ENCODE peak calls at places on chromosomes 2 and 18, in ten cellular contexts. One of them, this sample, is unnamed.

GRCh38 chr2:198376677-198377076 is 572.3 kb downstream of the PLCL1 start:
- DNase-seq in PC-3: peak; percentile 36
- DNase-seq in psoas muscle: no peak
- DNase-seq in mammary epithelial cell: peak; percentile 65
- DNase-seq in Peyer's patch: no peak
- DNase-seq in upper lobe of left lung: no peak
- DNase-seq in IMR-90: peak; percentile 2
- DNase-seq in heart left ventricle: no peak
- DNase-seq in adrenal gland: no peak
- DNase-seq in spleen: no peak
- DNase-seq in this sample: no peak

GRCh38 chr2:213265679-213266078 is 18.6 kb upstream of the SPAG16 start:
- DNase-seq in PC-3: no peak
- DNase-seq in psoas muscle: no peak
- DNase-seq in mammary epithelial cell: no peak
- DNase-seq in Peyer's patch: no peak
- DNase-seq in upper lobe of left lung: no peak
- DNase-seq in IMR-90: no peak
- DNase-seq in heart left ventricle: no peak
- DNase-seq in adrenal gland: no peak
- DNase-seq in spleen: no peak
- DNase-seq in this sample: no peak

GRCh38 chr2:150491943-150492342 is 4.5 kb upstream of the RND3 start:
- DNase-seq in PC-3: peak; percentile 83
- DNase-seq in psoas muscle: no peak
- DNase-seq in mammary epithelial cell: peak; percentile 38
- DNase-seq in Peyer's patch: no peak
- DNase-seq in upper lobe of left lung: no peak
- DNase-seq in IMR-90: peak; percentile 80
- DNase-seq in heart left ventricle: no peak
- DNase-seq in adrenal gland: no peak
- DNase-seq in spleen: no peak
- DNase-seq in this sample: no peak

GRCh38 chr2:9288233-9288632 is 81.6 kb downstream of the ASAP2 start:
- DNase-seq in PC-3: peak; percentile 69
- DNase-seq in psoas muscle: no peak
- DNase-seq in mammary epithelial cell: peak; percentile 95
- DNase-seq in Peyer's patch: no peak
- DNase-seq in upper lobe of left lung: no peak
- DNase-seq in IMR-90: peak; percentile 93
- DNase-seq in heart left ventricle: no peak
- DNase-seq in adrenal gland: no peak
- DNase-seq in spleen: no peak
- DNase-seq in this sample: no peak

GRCh38 chr2:181077128-181077709 is 96.8 kb downstream of the UBE2E3 start:
- DNase-seq in PC-3: peak; percentile 74
- DNase-seq in psoas muscle: no peak
- DNase-seq in mammary epithelial cell: peak; percentile 52
- DNase-seq in Peyer's patch: no peak
- DNase-seq in upper lobe of left lung: no peak
- DNase-seq in IMR-90: peak; percentile 62
- DNase-seq in heart left ventricle: no peak
- DNase-seq in adrenal gland: no peak
- DNase-seq in spleen: no peak
- DNase-seq in this sample: no peak

GRCh38 chr2:112155331-112156151 is 17.4 kb downstream of the FBLN7 start:
- DNase-seq in PC-3: no peak
- DNase-seq in psoas muscle: no peak
- DNase-seq in mammary epithelial cell: no peak
- DNase-seq in Peyer's patch: peak; percentile 55
- DNase-seq in upper lobe of left lung: no peak
- DNase-seq in IMR-90: no peak
- DNase-seq in heart left ventricle: no peak
- DNase-seq in adrenal gland: peak; percentile 13
- DNase-seq in spleen: peak; percentile 87
- DNase-seq in this sample: peak; percentile 60

GRCh38 chr2:144078091-144078490 is 441.8 kb downstream of the ZEB2 start:
- DNase-seq in PC-3: no peak
- DNase-seq in psoas muscle: no peak
- DNase-seq in mammary epithelial cell: no peak
- DNase-seq in Peyer's patch: no peak
- DNase-seq in upper lobe of left lung: no peak
- DNase-seq in IMR-90: peak; percentile 37
- DNase-seq in heart left ventricle: no peak
- DNase-seq in adrenal gland: no peak
- DNase-seq in spleen: no peak
- DNase-seq in this sample: no peak

GRCh38 chr2:237223208-237223861 is 137.6 kb downstream of the COPS8 start:
- DNase-seq in PC-3: peak; percentile 67
- DNase-seq in psoas muscle: peak; percentile 88
- DNase-seq in mammary epithelial cell: peak; percentile 90
- DNase-seq in Peyer's patch: no peak
- DNase-seq in upper lobe of left lung: no peak
- DNase-seq in IMR-90: peak; percentile 100
- DNase-seq in heart left ventricle: peak; percentile 74
- DNase-seq in adrenal gland: no peak
- DNase-seq in spleen: no peak
- DNase-seq in this sample: no peak

GRCh38 chr18:60894254-60894945 is 438.8 kb upstream of the CDH20 start:
- DNase-seq in PC-3: peak; percentile 7
- DNase-seq in psoas muscle: no peak
- DNase-seq in mammary epithelial cell: peak; percentile 85
- DNase-seq in Peyer's patch: no peak
- DNase-seq in upper lobe of left lung: no peak
- DNase-seq in IMR-90: no peak
- DNase-seq in heart left ventricle: no peak
- DNase-seq in adrenal gland: no peak
- DNase-seq in spleen: no peak
- DNase-seq in this sample: no peak

GRCh38 chr2:62964050-62964449 is 86.6 kb upstream of the OTX1 start:
- DNase-seq in PC-3: no peak
- DNase-seq in psoas muscle: no peak
- DNase-seq in mammary epithelial cell: no peak
- DNase-seq in Peyer's patch: no peak
- DNase-seq in upper lobe of left lung: no peak
- DNase-seq in IMR-90: no peak
- DNase-seq in heart left ventricle: no peak
- DNase-seq in adrenal gland: no peak
- DNase-seq in spleen: no peak
- DNase-seq in this sample: no peak

GRCh38 chr18:9105420-9105819 is 2.9 kb downstream of the NDUFV2 start:
- DNase-seq in PC-3: no peak
- DNase-seq in psoas muscle: no peak
- DNase-seq in mammary epithelial cell: no peak
- DNase-seq in Peyer's patch: no peak
- DNase-seq in upper lobe of left lung: no peak
- DNase-seq in IMR-90: no peak
- DNase-seq in heart left ventricle: no peak
- DNase-seq in adrenal gland: no peak
- DNase-seq in spleen: no peak
- DNase-seq in this sample: no peak

GRCh38 chr2:198100323-198100722 is 295.9 kb downstream of the PLCL1 start:
- DNase-seq in PC-3: peak; percentile 4
- DNase-seq in psoas muscle: no peak
- DNase-seq in mammary epithelial cell: peak; percentile 15
- DNase-seq in Peyer's patch: no peak
- DNase-seq in upper lobe of left lung: no peak
- DNase-seq in IMR-90: peak; percentile 6
- DNase-seq in heart left ventricle: no peak
- DNase-seq in adrenal gland: no peak
- DNase-seq in spleen: no peak
- DNase-seq in this sample: no peak

GRCh38 chr2:29130295-29130694 is 15.1 kb downstream of the CLIP4 start:
- DNase-seq in PC-3: peak; percentile 89
- DNase-seq in psoas muscle: no peak
- DNase-seq in mammary epithelial cell: peak; percentile 92
- DNase-seq in Peyer's patch: no peak
- DNase-seq in upper lobe of left lung: no peak
- DNase-seq in IMR-90: peak; percentile 91
- DNase-seq in heart left ventricle: no peak
- DNase-seq in adrenal gland: no peak
- DNase-seq in spleen: no peak
- DNase-seq in this sample: no peak

GRCh38 chr2:151247432-151247831 is 14.2 kb downstream of the RBM43 start:
- DNase-seq in PC-3: no peak
- DNase-seq in psoas muscle: no peak
- DNase-seq in mammary epithelial cell: no peak
- DNase-seq in Peyer's patch: no peak
- DNase-seq in upper lobe of left lung: no peak
- DNase-seq in IMR-90: no peak
- DNase-seq in heart left ventricle: no peak
- DNase-seq in adrenal gland: no peak
- DNase-seq in spleen: no peak
- DNase-seq in this sample: no peak

DNA sequence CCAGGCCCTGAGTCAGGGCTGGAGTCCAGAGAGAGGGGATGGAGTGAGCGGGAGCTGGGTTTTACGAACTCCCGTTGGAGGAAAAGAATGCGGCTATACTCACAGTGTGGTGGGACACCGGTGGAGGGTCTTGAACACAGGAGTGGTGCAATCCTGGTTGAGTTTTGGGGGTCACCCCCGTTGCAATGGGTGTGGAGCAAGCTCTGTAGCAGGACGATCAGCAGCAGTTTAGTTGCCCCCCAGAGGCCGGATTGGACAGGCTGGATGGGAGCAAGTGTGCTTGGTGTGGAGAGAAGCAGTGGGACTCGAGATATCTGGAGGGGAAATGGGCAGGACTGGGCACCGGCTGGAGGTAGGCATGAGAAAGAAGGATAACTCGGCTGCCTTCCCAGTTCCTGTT is 72.3 kb upstream of the TWIST2 start:
- DNase-seq in PC-3: no peak
- DNase-seq in psoas muscle: no peak
- DNase-seq in mammary epithelial cell: no peak
- DNase-seq in Peyer's patch: no peak
- DNase-seq in upper lobe of left lung: no peak
- DNase-seq in IMR-90: no peak
- DNase-seq in heart left ventricle: no peak
- DNase-seq in adrenal gland: no peak
- DNase-seq in spleen: no peak
- DNase-seq in this sample: no peak
- H3K9me3 ChIP-seq in PC-3: no peaks in the 10 kb centered on the region
- H3K9me3 ChIP-seq in psoas muscle: no peaks in the 10 kb centered on the region
- H3K9me3 ChIP-seq in mammary epithelial cell: peaks cover 32% of the 10 kb centered on the region
- H3K9me3 ChIP-seq in Peyer's patch: no peaks in the 10 kb centered on the region
- H3K9me3 ChIP-seq in upper lobe of left lung: no peaks in the 10 kb centered on the region
- H3K9me3 ChIP-seq in IMR-90: no peaks in the 10 kb centered on the region
- H3K9me3 ChIP-seq in heart left ventricle: peaks cover 8% of the 10 kb centered on the region
- H3K9me3 ChIP-seq in adrenal gland: no peaks in the 10 kb centered on the region
- H3K9me3 ChIP-seq in spleen: peaks cover 37% of the 10 kb centered on the region
- H3K9me3 ChIP-seq in this sample: no peaks in the 10 kb centered on the region

GRCh38 chr2:14872779-14873325 is 240.3 kb downstream of the LRATD1 start:
- DNase-seq in PC-3: no peak
- DNase-seq in psoas muscle: no peak
- DNase-seq in mammary epithelial cell: no peak
- DNase-seq in Peyer's patch: no peak
- DNase-seq in upper lobe of left lung: no peak
- DNase-seq in IMR-90: no peak
- DNase-seq in heart left ventricle: no peak
- DNase-seq in adrenal gland: no peak
- DNase-seq in spleen: no peak
- DNase-seq in this sample: no peak
- H3K9me3 ChIP-seq in PC-3: no peaks in the 10 kb centered on the region
- H3K9me3 ChIP-seq in psoas muscle: no peaks in the 10 kb centered on the region
- H3K9me3 ChIP-seq in mammary epithelial cell: no peaks in the 10 kb centered on the region
- H3K9me3 ChIP-seq in Peyer's patch: no peaks in the 10 kb centered on the region
- H3K9me3 ChIP-seq in upper lobe of left lung: no peaks in the 10 kb centered on the region
- H3K9me3 ChIP-seq in IMR-90: peaks cover 13% of the 10 kb centered on the region
- H3K9me3 ChIP-seq in heart left ventricle: no peaks in the 10 kb centered on the region
- H3K9me3 ChIP-seq in adrenal gland: no peaks in the 10 kb centered on the region
- H3K9me3 ChIP-seq in spleen: peaks cover 20% of the 10 kb centered on the region
- H3K9me3 ChIP-seq in this sample: no peaks in the 10 kb centered on the region

GRCh38 chr18:35271656-35272055 is 18.4 kb downstream of the ZSCAN30 start:
- DNase-seq in PC-3: no peak
- DNase-seq in psoas muscle: no peak
- DNase-seq in mammary epithelial cell: no peak
- DNase-seq in Peyer's patch: no peak
- DNase-seq in upper lobe of left lung: peak; percentile 79
- DNase-seq in IMR-90: no peak
- DNase-seq in heart left ventricle: peak; percentile 47
- DNase-seq in adrenal gland: no peak
- DNase-seq in spleen: no peak
- DNase-seq in this sample: no peak
- H3K9me3 ChIP-seq in PC-3: no peaks in the 10 kb centered on the region
- H3K9me3 ChIP-seq in psoas muscle: peaks cover 5% of the 10 kb centered on the region
- H3K9me3 ChIP-seq in mammary epithelial cell: peaks cover 21% of the 10 kb centered on the region
- H3K9me3 ChIP-seq in Peyer's patch: no peaks in the 10 kb centered on the region
- H3K9me3 ChIP-seq in upper lobe of left lung: no peaks in the 10 kb centered on the region
- H3K9me3 ChIP-seq in IMR-90: peaks cover 27% of the 10 kb centered on the region
- H3K9me3 ChIP-seq in heart left ventricle: peaks cover 23% of the 10 kb centered on the region
- H3K9me3 ChIP-seq in adrenal gland: no peaks in the 10 kb centered on the region
- H3K9me3 ChIP-seq in spleen: peaks cover 6% of the 10 kb centered on the region
- H3K9me3 ChIP-seq in this sample: no peaks in the 10 kb centered on the region

DNA sequence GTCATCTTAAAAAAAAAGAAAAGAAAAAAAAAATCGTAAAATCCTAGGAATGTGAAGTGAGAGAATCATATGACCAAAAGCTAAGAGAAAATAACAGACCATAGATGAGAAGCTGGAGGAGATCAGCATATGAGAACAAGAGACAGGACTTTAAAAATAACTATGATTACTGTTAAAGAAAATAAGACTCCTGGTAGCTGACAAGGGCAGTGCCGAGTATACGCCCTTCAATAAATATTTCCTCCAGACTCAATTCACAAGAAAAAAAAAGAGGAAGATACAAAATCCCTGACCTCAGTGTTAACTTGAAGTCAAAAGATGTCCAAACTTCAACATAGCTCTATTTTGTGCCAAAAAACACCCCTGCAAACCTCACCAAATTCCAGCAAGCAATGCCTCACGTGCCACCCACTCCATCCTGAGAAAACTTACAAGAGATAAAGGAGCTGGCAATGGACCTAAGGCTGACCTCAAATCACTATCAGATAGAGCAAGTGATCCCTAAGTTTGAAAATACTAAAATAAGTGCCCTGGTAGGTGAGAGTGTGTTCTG is 817.2 kb downstream of the SOCS6 start:
- DNase-seq in PC-3: no peak
- DNase-seq in psoas muscle: no peak
- DNase-seq in mammary epithelial cell: no peak
- DNase-seq in Peyer's patch: no peak
- DNase-seq in upper lobe of left lung: no peak
- DNase-seq in IMR-90: no peak
- DNase-seq in heart left ventricle: no peak
- DNase-seq in adrenal gland: no peak
- DNase-seq in spleen: no peak
- DNase-seq in this sample: no peak
- H3K9me3 ChIP-seq in PC-3: no peaks in the 10 kb centered on the region
- H3K9me3 ChIP-seq in psoas muscle: no peaks in the 10 kb centered on the region
- H3K9me3 ChIP-seq in mammary epithelial cell: peaks cover 6% of the 10 kb centered on the region
- H3K9me3 ChIP-seq in Peyer's patch: no peaks in the 10 kb centered on the region
- H3K9me3 ChIP-seq in upper lobe of left lung: no peaks in the 10 kb centered on the region
- H3K9me3 ChIP-seq in IMR-90: peaks cover 2% of the 10 kb centered on the region
- H3K9me3 ChIP-seq in heart left ventricle: no peaks in the 10 kb centered on the region
- H3K9me3 ChIP-seq in adrenal gland: no peaks in the 10 kb centered on the region
- H3K9me3 ChIP-seq in spleen: no peaks in the 10 kb centered on the region
- H3K9me3 ChIP-seq in this sample: no peaks in the 10 kb centered on the region

GRCh38 chr2:24558781-24559540 is 67.9 kb downstream of the NCOA1 start:
- DNase-seq in PC-3: no peak
- DNase-seq in psoas muscle: no peak
- DNase-seq in mammary epithelial cell: no peak
- DNase-seq in Peyer's patch: no peak
- DNase-seq in upper lobe of left lung: no peak
- DNase-seq in IMR-90: no peak
- DNase-seq in heart left ventricle: no peak
- DNase-seq in adrenal gland: no peak
- DNase-seq in spleen: no peak
- DNase-seq in this sample: no peak
- H3K9me3 ChIP-seq in PC-3: no peaks in the 10 kb centered on the region
- H3K9me3 ChIP-seq in psoas muscle: no peaks in the 10 kb centered on the region
- H3K9me3 ChIP-seq in mammary epithelial cell: no peaks in the 10 kb centered on the region
- H3K9me3 ChIP-seq in Peyer's patch: no peaks in the 10 kb centered on the region
- H3K9me3 ChIP-seq in upper lobe of left lung: no peaks in the 10 kb centered on the region
- H3K9me3 ChIP-seq in IMR-90: peaks cover 2% of the 10 kb centered on the region
- H3K9me3 ChIP-seq in heart left ventricle: no peaks in the 10 kb centered on the region
- H3K9me3 ChIP-seq in adrenal gland: no peaks in the 10 kb centered on the region
- H3K9me3 ChIP-seq in spleen: peaks cover 13% of the 10 kb centered on the region
- H3K9me3 ChIP-seq in this sample: no peaks in the 10 kb centered on the region

This sample was measured in upper lobe of right lung.